ENCODE peak calls at places on chromosomes 3 and 15, in four cellular contexts. S is mammary epithelial cell, R is breast epithelium, D is GM20000. A is an unnamed sample.

GRCh38 chr3:161266731-161267150 is 45.6 kb downstream of the NMD3 start:
- DNase-seq in S (peak; percentile 77), R (no peak), D (no peak), A (no peak)

GRCh38 chr3:40602778-40603385 is 78.1 kb downstream of the ZNF621 start:
- DNase-seq in S (no peak), R (no peak), D (no peak), A (no peak)

GRCh38 chr3:25429960-25430941 is 2.2 kb downstream of the RARB start:
- DNase-seq in S (peak; percentile 57), R (no peak), D (no peak), A (no peak)

GRCh38 chr3:11085078-11085840 is 69.0 kb upstream of the HRH1 start:
- DNase-seq in S (peak; percentile 17), R (no peak), D (no peak), A (no peak)

GRCh38 chr3:105365536-105366301 is 990 bp upstream of the ALCAM start:
- DNase-seq in S (peak; percentile 35), R (no peak), D (no peak), A (peak; percentile 58)

GRCh38 chr3:33417051-33417673 is 23.0 kb downstream of the UBP1 start:
- DNase-seq in S (peak; percentile 48), R (no peak), D (no peak), A (no peak)

GRCh38 chr3:131619821-131620220 is 117.0 kb upstream of the MRPL3 start:
- DNase-seq in S (no peak), R (no peak), D (no peak), A (no peak)

GRCh38 chr3:32443471-32443870 is 51.8 kb downstream of the CMTM7 start:
- DNase-seq in S (peak; percentile 96), R (no peak), D (no peak), A (no peak)

GRCh38 chr3:157335198-157335597 is 101.5 kb upstream of the PTX3 start:
- DNase-seq in S (no peak), R (no peak), D (no peak), A (no peak)

GRCh38 chr3:147518465-147518864 is 109.3 kb downstream of the ZIC1 start:
- DNase-seq in S (no peak), R (no peak), D (no peak), A (no peak)

GRCh38 chr3:172577962-172578560 is 54.8 kb upstream of the TNFSF10 start:
- DNase-seq in S (no peak), R (no peak), D (no peak), A (no peak)

GRCh38 chr15:28918141-28918983 is 32.6 kb downstream of the APBA2 start:
- DNase-seq in S (peak; percentile 11), R (no peak), D (no peak), A (no peak)

GRCh38 chr3:102240720-102241119 is 194.1 kb upstream of the ZPLD1 start:
- DNase-seq in S (no peak), R (no peak), D (no peak), A (no peak)

GRCh38 chr3:181383760-181384159 is 328.0 kb upstream of the SOX2 start:
- DNase-seq in S (no peak), R (no peak), D (no peak), A (no peak)

GRCh38 chr15:58444056-58444455 is 12.3 kb downstream of the LIPC start:
- DNase-seq in S (no peak), R (no peak), D (no peak), A (no peak)

GRCh38 chr15:57220220-57220619 is 156.1 kb upstream of the CGNL1 start:
- DNase-seq in S (no peak), R (no peak), D (no peak), A (no peak)

GRCh38 chr3:120093119-120093922 is 926 bp downstream of the GSK3B start:
- DNase-seq in S (no peak), R (no peak), D (no peak), A (no peak)

GRCh38 chr3:197420566-197420965 is 122.2 kb upstream of the DLG1 start:
- DNase-seq in S (no peak), R (no peak), D (no peak), A (no peak)

GRCh38 chr15:90716976-90717821 is at the start of gene BLM:
- DNase-seq in S (peak; percentile 96), R (peak; percentile 94), D (peak; percentile 95), A (peak; percentile 95)
- TF ChIP-seq CTCF in S (no peak), R (peak; percentile 62), D (no peak), A (peak; percentile 22)

GRCh38 chr3:88985491-88985890 is 121.9 kb upstream of the EPHA3 start:
- DNase-seq in S (no peak), R (no peak), D (no peak), A (no peak)
- TF ChIP-seq CTCF in S (no peak), R (no peak), D (no peak), A (no peak)

GRCh38 chr3:98798820-98799219 is 35.7 kb downstream of the ST3GAL6 start:
- DNase-seq in S (no peak), R (no peak), D (no peak), A (no peak)

GRCh38 chr3:98799479-98799878 is 36.3 kb downstream of the ST3GAL6 start:
- DNase-seq in S (no peak), R (no peak), D (no peak), A (no peak)

GRCh38 chr3:98800401-98800800 is 37.3 kb downstream of the ST3GAL6 start:
- DNase-seq in S (no peak), R (no peak), D (no peak), A (no peak)

GRCh38 chr3:98797905-98798304 is 34.8 kb downstream of the ST3GAL6 start:
- DNase-seq in S (no peak), R (no peak), D (no peak), A (no peak)

GRCh38 chr3:98801042-98801747 is 38.1 kb downstream of the ST3GAL6 start:
- DNase-seq in S (no peak), R (no peak), D (no peak), A (no peak)
- TF ChIP-seq CTCF in S (peak; percentile 10), R (no peak), D (no peak), A (no peak)

DNA sequence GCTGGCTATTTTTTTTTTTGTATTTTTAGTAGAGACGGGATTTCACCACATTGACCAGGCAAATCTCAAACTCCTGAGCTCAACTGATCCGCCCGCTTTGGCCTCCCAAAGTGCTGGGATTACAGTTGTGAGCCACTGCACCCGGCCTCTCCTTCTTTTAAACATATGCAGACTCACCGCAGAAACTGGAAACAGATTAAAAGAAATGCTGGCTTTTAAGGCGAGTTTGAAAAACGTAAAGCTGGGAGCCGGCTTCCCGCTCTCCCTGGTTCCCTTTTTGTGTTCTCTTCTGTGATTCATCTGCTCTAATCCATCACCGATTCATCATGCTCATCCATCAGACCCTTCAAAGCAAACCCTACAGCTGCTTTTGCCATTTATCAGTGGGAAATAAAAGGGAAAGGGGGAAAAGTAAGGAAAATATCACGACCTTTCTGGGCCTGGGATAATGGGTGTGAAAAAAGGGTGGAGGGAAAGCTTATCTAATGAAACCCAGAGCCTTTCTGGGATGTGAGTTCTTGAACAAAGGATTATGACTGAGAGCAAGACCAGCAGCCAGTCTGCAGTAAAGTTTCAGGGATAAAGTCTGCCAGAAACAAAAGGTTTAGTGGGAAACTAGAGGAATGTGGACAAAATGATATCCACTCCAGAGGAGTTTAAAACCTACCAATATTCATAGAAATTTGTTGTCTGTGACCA is 92.3 kb upstream of the LRIG1 start:
- DNase-seq in S (no peak), R (no peak), D (no peak), A (no peak)
- TF ChIP-seq CTCF in S (no peak), R (no peak), D (no peak), A (no peak)

DNA sequence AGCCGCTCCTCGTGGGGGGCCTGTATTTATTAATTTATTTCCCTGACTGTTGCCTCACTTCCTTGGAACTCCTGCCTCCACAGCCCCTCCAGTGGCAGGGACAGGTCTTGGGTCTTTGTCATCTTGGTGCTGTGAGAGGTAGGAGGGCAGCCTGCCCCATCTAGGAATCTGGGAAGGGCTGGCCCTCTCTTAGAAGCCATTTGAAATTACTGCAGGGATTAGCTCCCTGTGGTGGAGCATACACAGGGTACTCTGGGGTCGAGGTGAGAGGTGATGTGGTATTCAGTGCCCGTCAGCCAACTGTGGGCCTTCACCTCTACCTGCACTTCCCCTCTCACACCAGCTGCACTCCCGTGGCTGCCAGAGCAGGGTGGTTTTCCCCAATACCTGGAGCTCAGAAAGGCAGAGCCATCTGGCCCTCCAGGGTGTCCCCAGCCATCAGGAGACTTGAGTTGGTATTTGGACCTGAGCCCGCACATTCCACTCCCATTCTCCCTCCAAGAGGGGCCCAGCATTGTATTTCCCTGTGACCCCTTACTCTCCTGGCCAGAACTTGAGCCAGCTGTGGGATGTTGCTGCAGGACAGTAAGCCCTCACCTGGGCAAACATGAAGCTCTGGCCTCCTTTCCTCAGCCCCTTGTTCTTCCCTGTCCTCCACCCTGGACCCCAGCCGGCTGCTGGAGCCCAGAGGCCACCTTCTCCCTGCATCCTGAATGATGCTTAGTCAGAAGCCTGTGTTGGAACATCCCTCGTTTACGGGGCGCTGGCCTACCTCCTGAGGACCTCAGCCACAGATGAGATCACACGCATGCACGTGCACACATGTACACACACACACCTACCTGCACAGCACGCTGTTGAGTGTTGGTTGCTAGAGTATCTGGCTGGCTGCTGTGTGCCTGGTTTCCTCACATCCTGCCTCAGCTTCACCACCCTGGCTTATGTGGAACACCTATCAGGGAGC is 2.0 kb upstream of the JMJD7 start:
- DNase-seq in S (no peak), R (no peak), D (no peak), A (no peak)
- TF ChIP-seq CTCF in S (no peak), R (no peak), D (no peak), A (no peak)

A was measured in pancreas.